ENCODE peak calls at places on chromosomes 5 and 9, in four cellular contexts. G is activated CD4-positive, alpha-beta T cell treated with anti-CD3 and anti-CD28 coated beads, Interleukin-2, amount 50 U/mL, for 1 hour; Z is RPMI7951; P is caudate nucleus. W is an unnamed sample.

GRCh38 chr5:160747963-160748362 is 104.0 kb downstream of the ATP10B start:
- DNase-seq in Z (no peak), P (no peak), G (no peak), W (no peak)

GRCh38 chr9:33172256-33172678 is 5.1 kb upstream of the B4GALT1 start:
- DNase-seq in G (no peak), Z (no peak), P (no peak), W (no peak)

GRCh38 chr9:124298646-124299235 is 41.0 kb downstream of the NEK6 start:
- DNase-seq in P (no peak), G (no peak), Z (no peak), W (no peak)

GRCh38 chr5:12016149-12016740 is 112.0 kb upstream of the CTNND2 start:
- DNase-seq in P (no peak), Z (no peak), G (no peak), W (no peak)

GRCh38 chr5:97165726-97166125 is 17.3 kb downstream of the RIOK2 start:
- DNase-seq in Z (no peak), G (no peak), P (no peak), W (no peak)

GRCh38 chr5:79448336-79448735 is 65.6 kb downstream of the HOMER1 start:
- DNase-seq in Z (peak), P (no peak), G (no peak), W (no peak)

GRCh38 chr5:93246093-93246855 is 334.7 kb downstream of the NR2F1-AS1 start:
- DNase-seq in Z (peak), G (no peak), P (no peak), W (no peak)

GRCh38 chr5:109907189-109907588 is 217.5 kb downstream of the MAN2A1 start:
- DNase-seq in P (no peak), Z (peak), G (no peak), W (no peak)

GRCh38 chr5:177537389-177538361 is 16.7 kb downstream of the FAM193B start:
- DNase-seq in G (no peak), Z (peak), P (no peak), W (no peak)

GRCh38 chr5:109862301-109862700 is 172.6 kb downstream of the MAN2A1 start:
- DNase-seq in Z (no peak), P (no peak), G (no peak), W (no peak)

GRCh38 chr9:131252120-131252519 is 24.2 kb downstream of the FAM78A start:
- DNase-seq in Z (no peak), P (no peak), G (no peak), W (peak)

GRCh38 chr5:102670224-102670836 is 84.8 kb upstream of the PAM start:
- DNase-seq in G (no peak), P (no peak), Z (peak), W (no peak)

GRCh38 chr9:95588724-95589282 is 72.0 kb upstream of the PTCH1 start:
- DNase-seq in P (no peak), G (no peak), Z (no peak), W (no peak)